ENCODE peak calls at places on chromosomes 6 and 20, in ten cellular contexts. H is H54, A is HuH-7, M is RWPE1, Z is NCI-H2171 treated with DMSO at 0.1 percent for 48 hours, R is DMS53, L is sciatic nerve, N is left kidney, B is endothelial cell, J is activated gamma-delta T cell treated with Interleukin-2 at 50 U/mL for 16 hours. I is an unnamed sample.

GRCh38 chr6:4021862-4022715 is 56.8 kb downstream of the FAM217A start:
- DNase-seq in A (no peak), H (peak), M (no peak), Z (peak), N (peak), L (no peak), R (peak), J (no peak), B (no peak), I (no peak)

GRCh38 chr6:110044093-110044492 is 66.0 kb downstream of the GPR6 start:
- DNase-seq in M (no peak), B (peak), R (no peak), N (no peak), J (no peak), A (no peak), Z (no peak), L (no peak), H (no peak), I (no peak)

GRCh38 chr6:144582939-144583613 is 297.9 kb downstream of the UTRN start:
- DNase-seq in B (peak), J (peak), R (no peak), M (no peak), H (no peak), L (peak), Z (peak), A (no peak), N (peak), I (peak)

GRCh38 chr6:6474170-6474920 is 114.2 kb upstream of the LY86 start:
- DNase-seq in M (no peak), R (no peak), L (no peak), N (peak), J (no peak), Z (peak), H (no peak), A (no peak), B (no peak), I (no peak)

GRCh38 chr6:134446228-134446848 is 128.4 kb upstream of the SGK1 start:
- DNase-seq in M (no peak), A (peak), L (no peak), J (no peak), Z (peak), R (peak), H (no peak), B (no peak), N (peak), I (no peak)

GRCh38 chr20:41386502-41387427 is 20.1 kb upstream of the EMILIN3 start:
- DNase-seq in A (no peak), M (no peak), L (peak), H (no peak), R (no peak), B (no peak), N (no peak), Z (no peak), J (no peak), I (no peak)

GRCh38 chr6:155786528-155786927 is 330.9 kb upstream of the NOX3 start:
- DNase-seq in H (no peak), R (no peak), A (no peak), M (no peak), Z (no peak), B (no peak), N (no peak), J (no peak), L (no peak), I (no peak)

GRCh38 chr6:30818426-30818841 is 65.9 kb upstream of the DDR1 start:
- DNase-seq in B (no peak), Z (no peak), N (peak), H (no peak), A (no peak), M (peak), L (no peak), R (peak), J (no peak), I (no peak)

GRCh38 chr20:3670511-3670910 is 7.3 kb upstream of the GFRA4 start:
- DNase-seq in N (peak), M (no peak), A (no peak), J (no peak), B (no peak), R (peak), Z (peak), H (peak), L (no peak), I (no peak)

I was measured in anterior cingulate cortex.